ENCODE peak calls at places on chromosomes 5 and 9, in four cellular contexts. C, L, I and A are unnamed samples.

GRCh38 chr9:93699650-93700049 is 123.3 kb downstream of the PHF2 start:
- DNase-seq in C (no peak), L (no peak), I (no peak), A (no peak)

GRCh38 chr5:134438641-134439621 is 27.2 kb upstream of the CDKN2AIPNL start:
- DNase-seq in C (peak; percentile 91), L (no peak), I (no peak), A (no peak)

GRCh38 chr5:42854795-42855194 is 43.1 kb upstream of the SELENOP start:
- DNase-seq in C (no peak), L (no peak), I (no peak), A (no peak)

GRCh38 chr5:145983461-145983860 is 47.1 kb downstream of the SH3RF2 start:
- DNase-seq in C (no peak), L (no peak), I (no peak), A (no peak)

GRCh38 chr9:98999152-98999525 is 55.4 kb downstream of the COL15A1 start:
- DNase-seq in C (no peak), L (no peak), I (no peak), A (no peak)

GRCh38 chr5:141484499-141485304 is at the start of gene PCDHGC4:
- DNase-seq in C (no peak), L (no peak), I (no peak), A (no peak)

GRCh38 chr9:106443520-106443919 is 419.4 kb upstream of the ZNF462 start:
- DNase-seq in C (no peak), L (no peak), I (no peak), A (no peak)

GRCh38 chr5:78984020-78984610 is 995 bp downstream of the ARSB start:
- DNase-seq in C (no peak), L (no peak), I (no peak), A (no peak)

GRCh38 chr9:109481747-109482325 is 16.3 kb downstream of the PTPN3 start:
- DNase-seq in C (no peak), L (no peak), I (no peak), A (no peak)

GRCh38 chr9:68530618-68531017 is 10.1 kb downstream of the TMEM252 start:
- DNase-seq in C (no peak), L (no peak), I (no peak), A (no peak)

GRCh38 chr9:108259917-108260675 is 595.7 kb downstream of the ACTL7B start:
- DNase-seq in C (no peak), L (no peak), I (no peak), A (no peak)

GRCh38 chr5:60522299-60522915 is 177.6 kb downstream of the DEPDC1B start:
- DNase-seq in C (peak; percentile 89), L (no peak), I (no peak), A (no peak)

GRCh38 chr9:93071464-93071863 is 13.0 kb downstream of the SUSD3 start:
- DNase-seq in C (peak; percentile 66), L (no peak), I (no peak), A (no peak)

GRCh38 chr5:157004893-157005551 is 42.0 kb upstream of the TIMD4 start:
- DNase-seq in C (peak; percentile 10), L (no peak), I (no peak), A (no peak)